ENCODE peak calls at places on chromosome 11, in four cellular contexts. R, W, F and O are unnamed samples.

GRCh38 chr11:46674463-46675287 is 25.7 kb downstream of the ARHGAP1 start:
- DNase-seq in R (no peak), W (no peak), F (no peak), O (no peak)

GRCh38 chr11:92552942-92553341 is 328.3 kb downstream of the FAT3 start:
- DNase-seq in R (no peak), W (peak), F (no peak), O (no peak)

GRCh38 chr11:6925636-6926207 is 504 bp upstream of the ZNF215 start:
- DNase-seq in R (peak), W (peak), F (no peak), O (no peak)

GRCh38 chr11:111334495-111335123 is 36.3 kb downstream of the POU2AF3 start:
- DNase-seq in R (no peak), W (no peak), F (no peak), O (no peak)

GRCh38 chr11:77146261-77147035 is 18.4 kb downstream of the MYO7A start:
- DNase-seq in R (no peak), W (no peak), F (no peak), O (no peak)

GRCh38 chr11:128022007-128022368 is 565.4 kb downstream of the ETS1 start:
- DNase-seq in R (no peak), W (peak), F (no peak), O (no peak)

GRCh38 chr11:95245038-95245437 is 14.0 kb upstream of the SESN3 start:
- DNase-seq in R (peak), W (peak), F (no peak), O (peak)

GRCh38 chr11:83195649-83196048 is 2.1 kb downstream of the ANKRD42 start:
- DNase-seq in R (no peak), W (no peak), F (no peak), O (no peak)

GRCh38 chr11:113446112-113446511 is 29.1 kb downstream of the DRD2 start:
- DNase-seq in R (peak), W (peak), F (no peak), O (no peak)

GRCh38 chr11:128399186-128399585 is 188.2 kb downstream of the ETS1 start:
- DNase-seq in R (peak), W (peak), F (peak), O (no peak)

GRCh38 chr11:123083623-123084029 is 21.7 kb upstream of the HSPA8 start:
- DNase-seq in R (peak), W (peak), F (no peak), O (no peak)

GRCh38 chr11:63888170-63889086 is 28.5 kb downstream of the RCOR2 start:
- DNase-seq in R (peak), W (peak), F (peak), O (peak)

GRCh38 chr11:69799582-69799981 is 19.6 kb downstream of the FGF3 start:
- DNase-seq in R (peak), W (peak), F (peak), O (no peak)

GRCh38 chr11:12725047-12725862 is 51.0 kb downstream of the TEAD1 start:
- DNase-seq in R (no peak), W (peak), F (no peak), O (no peak)

GRCh38 chr11:70925238-70925637 is 327.1 kb downstream of the SHANK2 start:
- DNase-seq in R (no peak), W (no peak), F (no peak), O (no peak)

GRCh38 chr11:79456501-79456900 is 15.7 kb upstream of the TENM4 start:
- DNase-seq in R (no peak), W (no peak), F (no peak), O (no peak)

GRCh38 chr11:130439160-130439519 is 9.3 kb upstream of the ADAMTS15 start:
- DNase-seq in R (no peak), W (no peak), F (no peak), O (no peak)

GRCh38 chr11:94623120-94623735 is 56.1 kb downstream of the PIWIL4 start:
- DNase-seq in R (peak), W (peak), F (peak), O (peak)

GRCh38 chr11:130999992-131000770 is 83.9 kb upstream of the SNX19 start:
- DNase-seq in R (peak), W (peak), F (no peak), O (peak)

GRCh38 chr11:65615950-65616574 is 486 bp downstream of the PCNX3 start:
- DNase-seq in R (no peak), W (no peak), F (peak), O (no peak)

GRCh38 chr11:123434262-123434661 is 4.2 kb downstream of the GRAMD1B start:
- DNase-seq in R (peak), W (peak), F (peak), O (no peak)

GRCh38 chr11:841981-842369 is 354 bp downstream of the POLR2L start:
- DNase-seq in R (no peak), W (no peak), F (no peak), O (no peak)

GRCh38 chr11:35714882-35715612 is 52.5 kb downstream of the TRIM44 start:
- DNase-seq in R (no peak), W (peak), F (no peak), O (no peak)

GRCh38 chr11:12029738-12030363 is 21.4 kb upstream of the DKK3 start:
- DNase-seq in R (peak), W (no peak), F (no peak), O (no peak)

GRCh38 chr11:32267679-32268187 is 167.6 kb downstream of the WT1 start:
- DNase-seq in R (no peak), W (no peak), F (no peak), O (no peak)

GRCh38 chr11:106461839-106462545 is 384.5 kb downstream of the AASDHPPT start:
- DNase-seq in R (no peak), W (no peak), F (no peak), O (no peak)

GRCh38 chr11:123901867-123902266 is at the start of gene OR8D4:
- DNase-seq in R (no peak), W (no peak), F (no peak), O (no peak)

GRCh38 chr11:7089328-7090251 is 792 bp downstream of the RBMXL2 start:
- DNase-seq in R (no peak), W (no peak), F (no peak), O (no peak)

GRCh38 chr11:70067591-70068341 is 10.4 kb upstream of the ANO1 start:
- DNase-seq in R (peak), W (peak), F (no peak), O (no peak)

GRCh38 chr11:128763224-128763623 is 69.4 kb downstream of the FLI1 start:
- DNase-seq in R (no peak), W (no peak), F (no peak), O (no peak)

GRCh38 chr11:43903969-43904368 is 23.3 kb downstream of the ALKBH3 start:
- DNase-seq in R (no peak), W (no peak), F (no peak), O (no peak)